ENCODE peak calls at places on chromosomes 4 and X, in five cellular contexts. One of them, this sample, is unnamed.

GRCh38 chr4:125390727-125391126 is 76.0 kb downstream of the FAT4 start:
- DNase-seq in osteoblast: no peak
- DNase-seq in tibial artery: no peak
- DNase-seq in GM23338: no peak
- DNase-seq in AG10803: peak
- DNase-seq in this sample: no peak

GRCh38 chrX:120205816-120206753 is 44.5 kb upstream of the ZBTB33 start:
- DNase-seq in GM23338: no peak
- DNase-seq in tibial artery: no peak
- DNase-seq in AG10803: no peak
- DNase-seq in osteoblast: no peak
- DNase-seq in this sample: no peak

GRCh38 chr4:2076908-2077534 is 17.9 kb downstream of the NAT8L start:
- DNase-seq in tibial artery: no peak
- DNase-seq in osteoblast: peak
- DNase-seq in AG10803: no peak
- DNase-seq in GM23338: no peak
- DNase-seq in this sample: peak

GRCh38 chrX:30653415-30654131 is at the start of gene GK:
- DNase-seq in AG10803: peak
- DNase-seq in tibial artery: no peak
- DNase-seq in osteoblast: no peak
- DNase-seq in GM23338: peak
- DNase-seq in this sample: peak

GRCh38 chrX:95612350-95612749 is 1072.3 kb upstream of the DIAPH2 start:
- DNase-seq in tibial artery: no peak
- DNase-seq in GM23338: no peak
- DNase-seq in osteoblast: no peak
- DNase-seq in AG10803: no peak
- DNase-seq in this sample: no peak

GRCh38 chrX:17459008-17459407 is 84.0 kb downstream of the NHS start:
- DNase-seq in osteoblast: no peak
- DNase-seq in tibial artery: peak
- DNase-seq in AG10803: peak
- DNase-seq in GM23338: no peak
- DNase-seq in this sample: no peak

GRCh38 chr4:14771504-14772175 is 230.6 kb upstream of the CPEB2 start:
- DNase-seq in GM23338: no peak
- DNase-seq in tibial artery: no peak
- DNase-seq in osteoblast: no peak
- DNase-seq in AG10803: no peak
- DNase-seq in this sample: no peak

GRCh38 chrX:38882894-38883620 is 81.8 kb downstream of the MID1IP1 start:
- DNase-seq in GM23338: no peak
- DNase-seq in osteoblast: peak
- DNase-seq in AG10803: peak
- DNase-seq in tibial artery: no peak
- DNase-seq in this sample: no peak

GRCh38 chr4:84691170-84691691 is 108.3 kb downstream of the CDS1 start:
- DNase-seq in GM23338: peak
- DNase-seq in osteoblast: peak
- DNase-seq in AG10803: peak
- DNase-seq in tibial artery: no peak
- DNase-seq in this sample: no peak

GRCh38 chr4:1195109-1195671 is 22.8 kb upstream of the SPON2 start:
- DNase-seq in osteoblast: peak
- DNase-seq in tibial artery: no peak
- DNase-seq in GM23338: no peak
- DNase-seq in AG10803: no peak
- DNase-seq in this sample: peak

GRCh38 chr4:23956601-23957364 is 66.9 kb upstream of the PPARGC1A start:
- DNase-seq in osteoblast: no peak
- DNase-seq in tibial artery: no peak
- DNase-seq in AG10803: no peak
- DNase-seq in GM23338: no peak
- DNase-seq in this sample: no peak

GRCh38 chr4:111454961-111455360 is 690.3 kb upstream of the FAM241A start:
- DNase-seq in GM23338: peak
- DNase-seq in osteoblast: no peak
- DNase-seq in AG10803: peak
- DNase-seq in tibial artery: no peak
- DNase-seq in this sample: no peak

GRCh38 chr4:154132406-154132805 is 343.5 kb upstream of the SFRP2 start:
- DNase-seq in osteoblast: no peak
- DNase-seq in tibial artery: no peak
- DNase-seq in AG10803: no peak
- DNase-seq in GM23338: no peak
- DNase-seq in this sample: no peak

GRCh38 chr4:7907142-7907541 is 32.5 kb downstream of the AFAP1 start:
- DNase-seq in GM23338: no peak
- DNase-seq in osteoblast: no peak
- DNase-seq in AG10803: no peak
- DNase-seq in tibial artery: no peak
- DNase-seq in this sample: no peak

GRCh38 chr4:137359691-137360315 is 172.5 kb downstream of the PCDH18 start:
- DNase-seq in osteoblast: no peak
- DNase-seq in GM23338: no peak
- DNase-seq in AG10803: peak
- DNase-seq in tibial artery: no peak
- DNase-seq in this sample: no peak

GRCh38 chr4:55545681-55546632 is 752 bp downstream of the CLOCK start:
- DNase-seq in AG10803: peak
- DNase-seq in GM23338: peak
- DNase-seq in osteoblast: peak
- DNase-seq in tibial artery: peak
- DNase-seq in this sample: peak

GRCh38 chrX:70979136-70979762 is 48.4 kb upstream of the SLC7A3 start:
- DNase-seq in GM23338: peak
- DNase-seq in osteoblast: peak
- DNase-seq in tibial artery: no peak
- DNase-seq in AG10803: peak
- DNase-seq in this sample: no peak

GRCh38 chrX:65706041-65706828 is 38.8 kb downstream of the MSN start:
- DNase-seq in GM23338: no peak
- DNase-seq in AG10803: peak
- DNase-seq in osteoblast: peak
- DNase-seq in tibial artery: peak
- DNase-seq in this sample: no peak

GRCh38 chr4:163367651-163368050 is 24.0 kb downstream of the NPY5R start:
- DNase-seq in osteoblast: no peak
- DNase-seq in tibial artery: no peak
- DNase-seq in GM23338: no peak
- DNase-seq in AG10803: no peak
- DNase-seq in this sample: no peak

GRCh38 chrX:132594129-132594528 is 105.3 kb upstream of the MBNL3 start:
- DNase-seq in AG10803: no peak
- DNase-seq in osteoblast: no peak
- DNase-seq in tibial artery: no peak
- DNase-seq in GM23338: no peak
- DNase-seq in this sample: no peak

GRCh38 chr4:80136238-80136637 is 61.1 kb upstream of the PRDM8 start:
- DNase-seq in GM23338: peak
- DNase-seq in tibial artery: no peak
- DNase-seq in osteoblast: no peak
- DNase-seq in AG10803: no peak
- DNase-seq in this sample: no peak

GRCh38 chr4:143559757-143560147 is 46.2 kb downstream of the SMARCA5 start:
- DNase-seq in GM23338: peak
- DNase-seq in AG10803: no peak
- DNase-seq in osteoblast: no peak
- DNase-seq in tibial artery: no peak
- DNase-seq in this sample: no peak

GRCh38 chrX:7378406-7378805 is 230.5 kb upstream of the PUDP start:
- DNase-seq in AG10803: no peak
- DNase-seq in tibial artery: no peak
- DNase-seq in osteoblast: no peak
- DNase-seq in GM23338: no peak
- DNase-seq in this sample: no peak

GRCh38 chr4:3302786-3303444 is 10.1 kb downstream of the RGS12 start:
- DNase-seq in GM23338: no peak
- DNase-seq in AG10803: no peak
- DNase-seq in osteoblast: peak
- DNase-seq in tibial artery: peak
- DNase-seq in this sample: peak

GRCh38 chr4:16194199-16194598 is 32.1 kb downstream of the TAPT1 start:
- DNase-seq in osteoblast: no peak
- DNase-seq in tibial artery: no peak
- DNase-seq in GM23338: no peak
- DNase-seq in AG10803: peak
- DNase-seq in this sample: no peak

GRCh38 chr4:183438458-183439113 is 5.8 kb upstream of the CDKN2AIP start:
- DNase-seq in tibial artery: no peak
- DNase-seq in AG10803: peak
- DNase-seq in GM23338: no peak
- DNase-seq in osteoblast: no peak
- DNase-seq in this sample: no peak

GRCh38 chr4:1310031-1310795 is 20.5 kb downstream of the MAEA start:
- DNase-seq in osteoblast: peak
- DNase-seq in AG10803: no peak
- DNase-seq in tibial artery: no peak
- DNase-seq in GM23338: no peak
- DNase-seq in this sample: peak

GRCh38 chr4:133188433-133189175 is 39.5 kb downstream of the PCDH10 start:
- DNase-seq in AG10803: no peak
- DNase-seq in osteoblast: no peak
- DNase-seq in GM23338: no peak
- DNase-seq in tibial artery: no peak
- DNase-seq in this sample: no peak
- H3K4me3 ChIP-seq in AG10803: no peak
- H3K4me3 ChIP-seq in osteoblast: no peak
- H3K4me3 ChIP-seq in GM23338: no peak
- H3K4me3 ChIP-seq in tibial artery: no peak
- H3K4me3 ChIP-seq in this sample: no peak

GRCh38 chr4:126915999-126916625 is 716.6 kb upstream of the INTU start:
- DNase-seq in GM23338: no peak
- DNase-seq in AG10803: peak
- DNase-seq in osteoblast: no peak
- DNase-seq in tibial artery: no peak
- DNase-seq in this sample: no peak
- H3K4me3 ChIP-seq in GM23338: no peak
- H3K4me3 ChIP-seq in AG10803: peak
- H3K4me3 ChIP-seq in osteoblast: peak
- H3K4me3 ChIP-seq in tibial artery: peak
- H3K4me3 ChIP-seq in this sample: no peak

DNA sequence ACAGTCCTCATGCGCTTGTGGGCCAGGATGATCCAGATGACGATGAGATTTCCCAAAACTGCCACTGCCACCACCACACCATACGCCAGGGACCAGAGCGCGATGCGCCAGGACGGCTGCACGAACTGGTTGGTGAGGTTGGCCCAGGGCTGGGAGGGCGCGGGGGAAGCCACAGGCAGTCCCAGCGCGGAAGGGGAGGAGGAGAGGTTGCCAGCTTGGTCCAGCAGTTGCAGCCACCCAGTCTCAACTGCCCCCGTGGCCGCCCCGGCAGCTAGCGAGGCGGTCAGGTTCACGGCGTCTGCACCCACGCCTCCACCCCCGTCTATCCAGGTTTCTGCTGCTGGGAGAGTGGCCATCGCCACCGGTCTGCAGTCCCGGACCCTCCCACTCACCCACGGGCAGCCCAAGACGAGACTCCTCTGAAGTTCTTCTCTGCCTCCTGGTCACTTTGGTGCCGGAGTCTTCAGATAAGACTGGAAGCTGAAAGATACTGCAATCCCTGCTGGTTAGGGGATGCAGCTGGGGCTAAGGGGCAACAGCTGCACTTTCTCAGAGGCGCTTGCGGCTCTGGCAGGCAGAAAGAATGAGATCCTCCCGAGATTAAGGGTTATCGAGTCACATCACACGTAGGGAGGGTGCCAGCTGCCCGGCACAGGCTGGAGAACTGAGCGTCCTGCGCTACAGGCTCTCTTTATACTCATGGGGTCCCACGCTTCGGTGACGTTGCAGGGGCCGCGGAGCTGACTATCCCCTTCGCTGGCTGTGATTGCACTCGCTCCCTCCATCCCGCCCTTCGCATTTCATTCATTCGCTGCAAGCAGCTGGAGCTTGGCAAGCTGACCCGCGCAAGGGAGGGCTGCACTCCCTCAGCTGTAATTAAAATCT is at the start of gene TACR3:
- DNase-seq in tibial artery: no peak
- DNase-seq in AG10803: no peak
- DNase-seq in osteoblast: peak
- DNase-seq in GM23338: peak
- DNase-seq in this sample: peak
- H3K4me3 ChIP-seq in tibial artery: no peak
- H3K4me3 ChIP-seq in AG10803: no peak
- H3K4me3 ChIP-seq in osteoblast: no peak
- H3K4me3 ChIP-seq in GM23338: peak
- H3K4me3 ChIP-seq in this sample: no peak

GRCh38 chr4:54063737-54064316 is 578 bp downstream of the CHIC2 start:
- DNase-seq in osteoblast: peak
- DNase-seq in GM23338: peak
- DNase-seq in tibial artery: peak
- DNase-seq in AG10803: peak
- DNase-seq in this sample: peak

GRCh38 chr4:54063224-54063623 is 1.2 kb downstream of the CHIC2 start:
- DNase-seq in AG10803: peak
- DNase-seq in osteoblast: no peak
- DNase-seq in tibial artery: no peak
- DNase-seq in GM23338: no peak
- DNase-seq in this sample: no peak

GRCh38 chr4:54061067-54061466 is 3.3 kb downstream of the CHIC2 start:
- DNase-seq in GM23338: no peak
- DNase-seq in AG10803: no peak
- DNase-seq in tibial artery: no peak
- DNase-seq in osteoblast: no peak
- DNase-seq in this sample: no peak

GRCh38 chr4:54062392-54062791 is 2.0 kb downstream of the CHIC2 start:
- DNase-seq in tibial artery: no peak
- DNase-seq in AG10803: no peak
- DNase-seq in GM23338: no peak
- DNase-seq in osteoblast: no peak
- DNase-seq in this sample: no peak

DNA sequence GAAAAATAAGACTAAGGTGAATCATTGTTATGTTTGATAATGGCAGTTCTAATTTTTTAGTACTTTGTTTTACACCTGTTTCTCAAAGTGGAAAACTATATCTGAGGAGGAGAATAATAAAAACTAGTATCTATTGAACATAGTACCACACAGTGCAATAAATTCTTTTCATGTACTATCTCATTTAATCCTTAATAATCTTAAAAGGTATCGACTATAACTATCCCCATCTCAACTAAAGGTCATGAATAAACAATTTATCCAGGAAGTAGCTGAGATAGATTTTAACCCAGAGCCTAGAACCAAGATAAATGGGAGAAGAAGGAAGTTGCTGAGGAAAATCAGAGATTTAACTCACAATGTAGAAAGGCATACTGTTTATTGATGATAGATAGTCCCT is 2.5 kb downstream of the CHIC2 start:
- DNase-seq in AG10803: no peak
- DNase-seq in tibial artery: no peak
- DNase-seq in GM23338: no peak
- DNase-seq in osteoblast: no peak
- DNase-seq in this sample: no peak
- H3K4me3 ChIP-seq in AG10803: peak
- H3K4me3 ChIP-seq in tibial artery: peak
- H3K4me3 ChIP-seq in GM23338: peak
- H3K4me3 ChIP-seq in osteoblast: peak
- H3K4me3 ChIP-seq in this sample: peak

GRCh38 chrX:43881410-43882293 is 598 bp downstream of the MAOB start:
- DNase-seq in AG10803: peak
- DNase-seq in GM23338: no peak
- DNase-seq in osteoblast: no peak
- DNase-seq in tibial artery: peak
- DNase-seq in this sample: no peak
- H3K4me3 ChIP-seq in AG10803: no peak
- H3K4me3 ChIP-seq in GM23338: peak
- H3K4me3 ChIP-seq in osteoblast: no peak
- H3K4me3 ChIP-seq in tibial artery: peak
- H3K4me3 ChIP-seq in this sample: peak